ENCODE peak calls at places on chromosomes 13 and 19, in seven cellular contexts. One of them, this sample, is unnamed. For H3K4me1, the result is how much of the 10 kb centered on the place peaks cover.

GRCh38 chr13:50236898-50237318 is 221.7 kb downstream of the KCNRG start:
- DNase-seq in H1: no peak
- DNase-seq in psoas muscle: no peak
- DNase-seq in cardiac muscle cell: no peak
- DNase-seq in IMR-90: peak
- DNase-seq in Peyer's patch: no peak
- DNase-seq in thoracic aorta: no peak
- DNase-seq in this sample: no peak

GRCh38 chr13:101449971-101450748 is 2.3 kb upstream of the ITGBL1 start:
- DNase-seq in H1: no peak
- DNase-seq in psoas muscle: no peak
- DNase-seq in cardiac muscle cell: no peak
- DNase-seq in IMR-90: peak
- DNase-seq in Peyer's patch: no peak
- DNase-seq in thoracic aorta: no peak
- DNase-seq in this sample: no peak

GRCh38 chr19:6891761-6892385 is 4.5 kb downstream of the ADGRE1 start:
- DNase-seq in H1: no peak
- DNase-seq in psoas muscle: no peak
- DNase-seq in cardiac muscle cell: no peak
- DNase-seq in IMR-90: no peak
- DNase-seq in Peyer's patch: no peak
- DNase-seq in thoracic aorta: no peak
- DNase-seq in this sample: no peak

GRCh38 chr19:5988520-5989387 is 10.8 kb upstream of the RANBP3 start:
- DNase-seq in H1: no peak
- DNase-seq in psoas muscle: no peak
- DNase-seq in cardiac muscle cell: peak
- DNase-seq in IMR-90: peak
- DNase-seq in Peyer's patch: no peak
- DNase-seq in thoracic aorta: no peak
- DNase-seq in this sample: no peak

GRCh38 chr19:23799321-23799720 is 40.6 kb upstream of the ZNF681 start:
- DNase-seq in H1: peak
- DNase-seq in psoas muscle: no peak
- DNase-seq in cardiac muscle cell: peak
- DNase-seq in IMR-90: no peak
- DNase-seq in Peyer's patch: no peak
- DNase-seq in thoracic aorta: no peak
- DNase-seq in this sample: no peak

GRCh38 chr19:16541526-16542044 is 652 bp downstream of the CHERP start:
- DNase-seq in H1: no peak
- DNase-seq in psoas muscle: no peak
- DNase-seq in cardiac muscle cell: peak
- DNase-seq in IMR-90: peak
- DNase-seq in Peyer's patch: no peak
- DNase-seq in thoracic aorta: no peak
- DNase-seq in this sample: no peak

GRCh38 chr13:42997381-42997780 is 5.3 kb upstream of the EPSTI1 start:
- DNase-seq in H1: no peak
- DNase-seq in psoas muscle: no peak
- DNase-seq in cardiac muscle cell: peak
- DNase-seq in IMR-90: peak
- DNase-seq in Peyer's patch: no peak
- DNase-seq in thoracic aorta: no peak
- DNase-seq in this sample: no peak

GRCh38 chr19:13505761-13506549 is at the start of gene CACNA1A:
- DNase-seq in H1: peak
- DNase-seq in psoas muscle: no peak
- DNase-seq in cardiac muscle cell: peak
- DNase-seq in IMR-90: peak
- DNase-seq in Peyer's patch: no peak
- DNase-seq in thoracic aorta: no peak
- DNase-seq in this sample: no peak

GRCh38 chr19:13839193-13839937 is 37.6 kb upstream of the NANOS3 start:
- DNase-seq in H1: peak
- DNase-seq in psoas muscle: peak
- DNase-seq in cardiac muscle cell: peak
- DNase-seq in IMR-90: peak
- DNase-seq in Peyer's patch: peak
- DNase-seq in thoracic aorta: no peak
- DNase-seq in this sample: peak

DNA sequence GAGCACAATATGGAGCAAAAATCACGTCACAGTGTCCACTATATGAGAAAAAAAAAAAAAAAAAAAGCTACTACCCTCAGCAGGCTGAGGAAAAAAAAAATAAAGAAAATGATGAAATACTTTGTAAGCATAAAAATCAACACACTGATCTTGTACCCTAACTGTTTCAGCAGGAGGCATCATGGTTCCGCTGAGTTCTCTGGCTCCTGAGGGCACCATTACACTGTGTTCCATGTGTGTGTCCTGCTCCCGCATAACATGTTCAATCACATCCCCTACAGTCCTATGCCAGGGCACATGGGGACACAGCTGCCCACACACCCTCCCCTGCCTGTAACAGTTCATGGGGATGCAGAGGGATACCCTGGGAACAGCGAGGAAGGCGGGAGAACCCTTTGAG is 33.5 kb downstream of the DOCK9 start:
- DNase-seq in H1: no peak
- DNase-seq in psoas muscle: no peak
- DNase-seq in cardiac muscle cell: no peak
- DNase-seq in IMR-90: no peak
- DNase-seq in Peyer's patch: no peak
- DNase-seq in thoracic aorta: no peak
- DNase-seq in this sample: no peak
- TF ChIP-seq CTCF in H1: no peak
- TF ChIP-seq CTCF in psoas muscle: no peak
- TF ChIP-seq CTCF in cardiac muscle cell: no peak
- TF ChIP-seq CTCF in IMR-90: no peak
- TF ChIP-seq CTCF in Peyer's patch: no peak
- TF ChIP-seq CTCF in thoracic aorta: no peak
- TF ChIP-seq CTCF in this sample: no peak

GRCh38 chr19:58304748-58305064 is 471 bp upstream of the ERVK3-1 start:
- DNase-seq in H1: no peak
- DNase-seq in psoas muscle: no peak
- DNase-seq in cardiac muscle cell: no peak
- DNase-seq in IMR-90: no peak
- DNase-seq in Peyer's patch: no peak
- DNase-seq in thoracic aorta: no peak
- DNase-seq in this sample: no peak
- H3K4me3 ChIP-seq in H1: peak
- H3K4me3 ChIP-seq in psoas muscle: peak
- H3K4me3 ChIP-seq in cardiac muscle cell: peak
- H3K4me3 ChIP-seq in IMR-90: peak
- H3K4me3 ChIP-seq in Peyer's patch: peak
- H3K4me3 ChIP-seq in thoracic aorta: peak
- H3K4me3 ChIP-seq in this sample: peak

GRCh38 chr13:23749288-23749880 is 139.8 kb downstream of the MIPEP start:
- DNase-seq in H1: no peak
- DNase-seq in psoas muscle: no peak
- DNase-seq in cardiac muscle cell: no peak
- DNase-seq in IMR-90: no peak
- DNase-seq in Peyer's patch: no peak
- DNase-seq in thoracic aorta: no peak
- DNase-seq in this sample: no peak
- H3K4me1 ChIP-seq in H1: under half
- H3K4me1 ChIP-seq in psoas muscle: under half
- H3K4me1 ChIP-seq in cardiac muscle cell: under half
- H3K4me1 ChIP-seq in IMR-90: under half
- H3K4me1 ChIP-seq in Peyer's patch: under half
- H3K4me1 ChIP-seq in thoracic aorta: under half
- H3K4me1 ChIP-seq in this sample: under half

GRCh38 chr13:52779028-52779612 is 39.5 kb upstream of the CNMD start:
- DNase-seq in H1: no peak
- DNase-seq in psoas muscle: no peak
- DNase-seq in cardiac muscle cell: no peak
- DNase-seq in IMR-90: no peak
- DNase-seq in Peyer's patch: no peak
- DNase-seq in thoracic aorta: no peak
- DNase-seq in this sample: no peak
- TF ChIP-seq CTCF in H1: no peak
- TF ChIP-seq CTCF in psoas muscle: no peak
- TF ChIP-seq CTCF in cardiac muscle cell: no peak
- TF ChIP-seq CTCF in IMR-90: no peak
- TF ChIP-seq CTCF in Peyer's patch: no peak
- TF ChIP-seq CTCF in thoracic aorta: no peak
- TF ChIP-seq CTCF in this sample: no peak

DNA sequence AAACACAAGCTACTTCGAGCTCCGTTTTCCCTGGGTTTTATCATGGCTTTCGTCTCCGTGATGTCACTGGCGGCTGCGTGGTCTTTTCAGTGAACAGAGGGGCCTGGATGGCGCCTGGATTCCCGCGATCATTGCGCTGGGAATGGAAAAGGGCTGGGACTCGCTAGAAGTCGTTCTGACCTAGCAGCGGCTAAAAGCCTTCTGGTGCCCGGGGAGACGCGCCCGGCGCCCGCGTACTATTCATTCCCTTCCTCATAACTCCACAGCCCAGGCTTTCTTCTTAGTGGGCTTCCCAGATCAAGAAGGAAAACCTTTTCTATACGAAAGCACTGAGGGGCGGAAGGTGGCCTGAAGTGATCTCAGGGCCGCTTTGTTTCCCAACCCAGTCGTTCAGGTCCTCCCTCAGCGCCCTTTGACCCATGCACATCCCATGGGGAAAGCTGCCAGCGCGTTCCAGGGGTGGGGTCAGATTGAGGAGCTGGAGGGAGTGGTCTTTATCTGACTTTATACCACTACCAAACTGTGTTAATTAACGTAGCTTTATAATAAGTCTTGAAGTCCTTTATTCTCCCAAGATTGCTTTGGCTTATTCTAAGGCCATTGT is 96.6 kb downstream of the ELF1 start:
- DNase-seq in H1: peak
- DNase-seq in psoas muscle: peak
- DNase-seq in cardiac muscle cell: no peak
- DNase-seq in IMR-90: no peak
- DNase-seq in Peyer's patch: peak
- DNase-seq in thoracic aorta: no peak
- DNase-seq in this sample: peak
- H3K4me3 ChIP-seq in H1: no peak
- H3K4me3 ChIP-seq in psoas muscle: no peak
- H3K4me3 ChIP-seq in cardiac muscle cell: no peak
- H3K4me3 ChIP-seq in IMR-90: no peak
- H3K4me3 ChIP-seq in Peyer's patch: no peak
- H3K4me3 ChIP-seq in thoracic aorta: no peak
- H3K4me3 ChIP-seq in this sample: no peak

This sample was measured in heart right ventricle.